ENCODE peak calls at places on chromosomes 3 and 15, in eight cellular contexts. One of them, this sample, is unnamed.
A peak's percentile ranks its signal among the peaks of the same experiment; 100 is the strongest.

GRCh38 chr3:65666426-65667091 is 372.2 kb downstream of the MAGI1 start:
- DNase-seq in HCT116: no peak
- DNase-seq in NCI-H1436 treated with DMSO at 0.1 percent for 48 hours: no peak
- DNase-seq in A549: no peak
- DNase-seq in Kasumi-1: no peak
- DNase-seq in MM.1S: no peak
- DNase-seq in HEK293T: no peak
- DNase-seq in neural crest cell: no peak
- DNase-seq in this sample: no peak

GRCh38 chr15:22979069-22979698 is 984 bp downstream of the CYFIP1 start:
- DNase-seq in HCT116: no peak
- DNase-seq in NCI-H1436 treated with DMSO at 0.1 percent for 48 hours: no peak
- DNase-seq in A549: peak; percentile 73
- DNase-seq in Kasumi-1: no peak
- DNase-seq in MM.1S: peak; percentile 70
- DNase-seq in HEK293T: peak; percentile 34
- DNase-seq in neural crest cell: peak; percentile 50
- DNase-seq in this sample: no peak

GRCh38 chr15:74168673-74169274 is 4.7 kb upstream of the ISLR start:
- DNase-seq in HCT116: no peak
- DNase-seq in NCI-H1436 treated with DMSO at 0.1 percent for 48 hours: no peak
- DNase-seq in A549: no peak
- DNase-seq in Kasumi-1: no peak
- DNase-seq in MM.1S: no peak
- DNase-seq in HEK293T: no peak
- DNase-seq in neural crest cell: no peak
- DNase-seq in this sample: no peak

GRCh38 chr3:122498152-122498551 is 16.6 kb downstream of the KPNA1 start:
- DNase-seq in HCT116: no peak
- DNase-seq in NCI-H1436 treated with DMSO at 0.1 percent for 48 hours: no peak
- DNase-seq in A549: no peak
- DNase-seq in Kasumi-1: no peak
- DNase-seq in MM.1S: no peak
- DNase-seq in HEK293T: no peak
- DNase-seq in neural crest cell: no peak
- DNase-seq in this sample: no peak

GRCh38 chr3:22960326-22960984 is 242.7 kb upstream of the UBE2E2 start:
- DNase-seq in HCT116: peak; percentile 16
- DNase-seq in NCI-H1436 treated with DMSO at 0.1 percent for 48 hours: no peak
- DNase-seq in A549: peak; percentile 49
- DNase-seq in Kasumi-1: peak; percentile 66
- DNase-seq in MM.1S: peak; percentile 59
- DNase-seq in HEK293T: peak; percentile 50
- DNase-seq in neural crest cell: peak; percentile 37
- DNase-seq in this sample: no peak

GRCh38 chr15:65420975-65421359 is 1.8 kb downstream of the IGDCC4 start:
- DNase-seq in HCT116: no peak
- DNase-seq in NCI-H1436 treated with DMSO at 0.1 percent for 48 hours: no peak
- DNase-seq in A549: no peak
- DNase-seq in Kasumi-1: no peak
- DNase-seq in MM.1S: no peak
- DNase-seq in HEK293T: no peak
- DNase-seq in neural crest cell: no peak
- DNase-seq in this sample: no peak

GRCh38 chr3:131804565-131805133 is 230.2 kb downstream of the CPNE4 start:
- DNase-seq in HCT116: no peak
- DNase-seq in NCI-H1436 treated with DMSO at 0.1 percent for 48 hours: no peak
- DNase-seq in A549: no peak
- DNase-seq in Kasumi-1: no peak
- DNase-seq in MM.1S: no peak
- DNase-seq in HEK293T: no peak
- DNase-seq in neural crest cell: no peak
- DNase-seq in this sample: no peak

GRCh38 chr3:113844622-113845222 is 6.1 kb downstream of the GRAMD1C start:
- DNase-seq in HCT116: no peak
- DNase-seq in NCI-H1436 treated with DMSO at 0.1 percent for 48 hours: no peak
- DNase-seq in A549: peak; percentile 47
- DNase-seq in Kasumi-1: peak; percentile 86
- DNase-seq in MM.1S: peak; percentile 55
- DNase-seq in HEK293T: peak; percentile 45
- DNase-seq in neural crest cell: no peak
- DNase-seq in this sample: peak; percentile 4

GRCh38 chr15:67462802-67463201 is 58.1 kb upstream of the C15orf61 start:
- DNase-seq in HCT116: no peak
- DNase-seq in NCI-H1436 treated with DMSO at 0.1 percent for 48 hours: no peak
- DNase-seq in A549: no peak
- DNase-seq in Kasumi-1: no peak
- DNase-seq in MM.1S: no peak
- DNase-seq in HEK293T: no peak
- DNase-seq in neural crest cell: no peak
- DNase-seq in this sample: no peak

GRCh38 chr3:128435058-128435457 is 31.6 kb downstream of the DNAJB8 start:
- DNase-seq in HCT116: no peak
- DNase-seq in NCI-H1436 treated with DMSO at 0.1 percent for 48 hours: no peak
- DNase-seq in A549: no peak
- DNase-seq in Kasumi-1: no peak
- DNase-seq in MM.1S: no peak
- DNase-seq in HEK293T: no peak
- DNase-seq in neural crest cell: no peak
- DNase-seq in this sample: no peak

GRCh38 chr3:64488938-64489337 is 198.9 kb downstream of the ADAMTS9 start:
- DNase-seq in HCT116: no peak
- DNase-seq in NCI-H1436 treated with DMSO at 0.1 percent for 48 hours: no peak
- DNase-seq in A549: no peak
- DNase-seq in Kasumi-1: no peak
- DNase-seq in MM.1S: no peak
- DNase-seq in HEK293T: no peak
- DNase-seq in neural crest cell: no peak
- DNase-seq in this sample: no peak

GRCh38 chr3:112811150-112811884 is 35.3 kb downstream of the CD200R1L start:
- DNase-seq in HCT116: no peak
- DNase-seq in NCI-H1436 treated with DMSO at 0.1 percent for 48 hours: no peak
- DNase-seq in A549: no peak
- DNase-seq in Kasumi-1: no peak
- DNase-seq in MM.1S: no peak
- DNase-seq in HEK293T: no peak
- DNase-seq in neural crest cell: no peak
- DNase-seq in this sample: no peak

GRCh38 chr3:133514418-133514817 is 59.1 kb upstream of the CDV3 start:
- DNase-seq in HCT116: no peak
- DNase-seq in NCI-H1436 treated with DMSO at 0.1 percent for 48 hours: no peak
- DNase-seq in A549: no peak
- DNase-seq in Kasumi-1: no peak
- DNase-seq in MM.1S: no peak
- DNase-seq in HEK293T: no peak
- DNase-seq in neural crest cell: no peak
- DNase-seq in this sample: no peak

GRCh38 chr15:81184188-81184587 is 12.5 kb upstream of the IL16 start:
- DNase-seq in HCT116: no peak
- DNase-seq in NCI-H1436 treated with DMSO at 0.1 percent for 48 hours: no peak
- DNase-seq in A549: no peak
- DNase-seq in Kasumi-1: no peak
- DNase-seq in MM.1S: no peak
- DNase-seq in HEK293T: no peak
- DNase-seq in neural crest cell: no peak
- DNase-seq in this sample: no peak

GRCh38 chr15:73683624-73684536 is at the start of gene CD276:
- DNase-seq in HCT116: peak; percentile 45
- DNase-seq in NCI-H1436 treated with DMSO at 0.1 percent for 48 hours: no peak
- DNase-seq in A549: peak; percentile 47
- DNase-seq in Kasumi-1: no peak
- DNase-seq in MM.1S: peak; percentile 60
- DNase-seq in HEK293T: peak; percentile 62
- DNase-seq in neural crest cell: peak; percentile 68
- DNase-seq in this sample: no peak

GRCh38 chr3:186536883-186537553 is 7.2 kb downstream of the CRYGS start:
- DNase-seq in HCT116: no peak
- DNase-seq in NCI-H1436 treated with DMSO at 0.1 percent for 48 hours: no peak
- DNase-seq in A549: no peak
- DNase-seq in Kasumi-1: peak; percentile 45
- DNase-seq in MM.1S: no peak
- DNase-seq in HEK293T: no peak
- DNase-seq in neural crest cell: no peak
- DNase-seq in this sample: peak; percentile 24

GRCh38 chr3:53677406-53677805 is 168.8 kb downstream of the CHDH start:
- DNase-seq in HCT116: no peak
- DNase-seq in NCI-H1436 treated with DMSO at 0.1 percent for 48 hours: no peak
- DNase-seq in A549: no peak
- DNase-seq in Kasumi-1: peak; percentile 11
- DNase-seq in MM.1S: peak; percentile 12
- DNase-seq in HEK293T: no peak
- DNase-seq in neural crest cell: no peak
- DNase-seq in this sample: no peak

This sample was measured in GF-D8.